ENCODE peak calls at places on chromosomes 6 and 20, in four cellular contexts. E is T-helper 17 cell, U is GM12865, Q is AML-193. P is an unnamed sample.

GRCh38 chr20:6305536-6305935 is 182.7 kb upstream of the FERMT1 start:
- DNase-seq in E (no peak), U (no peak), Q (no peak), P (no peak)

GRCh38 chr6:90289902-90290301 is 6.7 kb downstream of the BACH2 start:
- DNase-seq in E (no peak), U (no peak), Q (no peak), P (no peak)

GRCh38 chr20:2236266-2236665 is 59.5 kb upstream of the TGM3 start:
- DNase-seq in E (no peak), U (no peak), Q (no peak), P (no peak)

GRCh38 chr20:10651227-10651990 is 22.4 kb downstream of the JAG1 start:
- DNase-seq in E (no peak), U (no peak), Q (no peak), P (no peak)

GRCh38 chr6:37822851-37823682 is 3.5 kb downstream of the ZFAND3 start:
- DNase-seq in E (no peak), U (no peak), Q (no peak), P (no peak)

GRCh38 chr20:47118201-47118600 is 223.6 kb downstream of the EYA2 start:
- DNase-seq in E (no peak), U (no peak), Q (no peak), P (no peak)

GRCh38 chr20:51388756-51389542 is 153.6 kb downstream of the NFATC2 start:
- DNase-seq in E (no peak), U (no peak), Q (no peak), P (no peak)

GRCh38 chr20:60463798-60464197 is 505.6 kb downstream of the CDH26 start:
- DNase-seq in E (no peak), U (no peak), Q (no peak), P (no peak)

GRCh38 chr6:24234043-24234442 is 108.0 kb downstream of the NRSN1 start:
- DNase-seq in E (no peak), U (no peak), Q (no peak), P (no peak)

GRCh38 chr6:151196571-151196970 is 43.2 kb upstream of the AKAP12 start:
- DNase-seq in E (no peak), U (no peak), Q (no peak), P (no peak)

GRCh38 chr6:76702187-76702586 is 629.7 kb upstream of the IMPG1 start:
- DNase-seq in E (no peak), U (no peak), Q (no peak), P (no peak)

GRCh38 chr20:57612436-57612835 is 7.8 kb downstream of the ZBP1 start:
- DNase-seq in E (no peak), U (no peak), Q (no peak), P (no peak)

GRCh38 chr6:36685926-36686667 is 7.6 kb downstream of the CDKN1A start:
- DNase-seq in E (no peak), U (no peak), Q (no peak), P (no peak)